ENCODE peak calls at places on chromosomes 5 and 9, in six cellular contexts. Y is activated CD4-positive, alpha-beta memory T cell treated with anti-CD3 and anti-CD28 coated beads, Interleukin-2, amount 10 ng/mL, durations not matched to agents 7 days and 5 days; E is iris pigment epithelial cell; D is DMS 273 treated with DMSO at 0.1 percent for 48 hours; H is activated effector memory CD4-positive, alpha-beta T cell treated with anti-CD3 and anti-CD28 coated beads, Interleukin-2, amount 50 U/mL, for 16 hours; V is HCEC 1CT. S is an unnamed sample.

GRCh38 chr9:89477811-89478583 is 19.9 kb downstream of the SEMA4D start:
- DNase-seq in Y (peak), E (peak), D (no peak), H (peak), V (no peak), S (peak)

GRCh38 chr5:172504736-172505402 is 50.5 kb upstream of the SH3PXD2B start:
- DNase-seq in Y (no peak), E (no peak), D (no peak), H (peak), V (no peak), S (no peak)

GRCh38 chr9:113807173-113808061 is 68.7 kb upstream of the ZNF618 start:
- DNase-seq in Y (peak), E (peak), D (peak), H (peak), V (peak), S (peak)

GRCh38 chr5:92019376-92019990 is 636.4 kb upstream of the ARRDC3 start:
- DNase-seq in Y (no peak), E (peak), D (no peak), H (no peak), V (peak), S (peak)

GRCh38 chr5:112552791-112553190 is 133.7 kb upstream of the EPB41L4A start:
- DNase-seq in Y (no peak), E (no peak), D (no peak), H (no peak), V (no peak), S (no peak)

GRCh38 chr5:14879985-14880589 is 8.5 kb upstream of the ANKH start:
- DNase-seq in Y (no peak), E (peak), D (no peak), H (no peak), V (peak), S (peak)

GRCh38 chr9:6525326-6526040 is 112.5 kb downstream of the UHRF2 start:
- DNase-seq in Y (no peak), E (peak), D (no peak), H (no peak), V (peak), S (peak)

GRCh38 chr5:122756263-122756911 is 18.5 kb upstream of the SNX2 start:
- DNase-seq in Y (no peak), E (peak), D (no peak), H (no peak), V (peak), S (peak)

GRCh38 chr5:1182633-1183423 is 18.6 kb upstream of the SLC6A19 start:
- DNase-seq in Y (no peak), E (no peak), D (no peak), H (no peak), V (no peak), S (no peak)

GRCh38 chr5:33241826-33242225 is 198.9 kb upstream of the TARS1 start:
- DNase-seq in Y (no peak), E (no peak), D (no peak), H (no peak), V (no peak), S (no peak)

GRCh38 chr9:114448706-114449105 is 56.6 kb downstream of the WHRN start:
- DNase-seq in Y (no peak), E (no peak), D (no peak), H (no peak), V (peak), S (peak)

GRCh38 chr9:125100822-125101221 is 42.5 kb downstream of the SCAI start:
- DNase-seq in Y (no peak), E (no peak), D (no peak), H (no peak), V (no peak), S (no peak)

GRCh38 chr9:7117676-7118561 is 360.1 kb downstream of the KDM4C start:
- DNase-seq in Y (no peak), E (peak), D (no peak), H (no peak), V (peak), S (peak)

GRCh38 chr5:124755565-124755964 is 9.1 kb upstream of the ZNF608 start:
- DNase-seq in Y (no peak), E (peak), D (no peak), H (no peak), V (peak), S (peak)

GRCh38 chr5:54383225-54383624 is 72.3 kb upstream of the HSPB3 start:
- DNase-seq in Y (no peak), E (peak), D (no peak), H (no peak), V (peak), S (peak)

GRCh38 chr5:137778772-137779564 is 24.8 kb upstream of the HNRNPA0 start:
- DNase-seq in Y (no peak), E (peak), D (no peak), H (no peak), V (peak), S (peak)

GRCh38 chr5:72154076-72154756 is 46.9 kb downstream of the MAP1B start:
- DNase-seq in Y (no peak), E (no peak), D (peak), H (no peak), V (no peak), S (no peak)

GRCh38 chr5:43007246-43007910 is 32.7 kb downstream of the ANXA2R start:
- DNase-seq in Y (peak), E (peak), D (peak), H (peak), V (peak), S (peak)

GRCh38 chr9:16210440-16210839 is 657.6 kb downstream of the CCDC171 start:
- DNase-seq in Y (no peak), E (no peak), D (no peak), H (no peak), V (no peak), S (no peak)

GRCh38 chr9:106019702-106020101 is 325.4 kb downstream of the TMEM38B start:
- DNase-seq in Y (no peak), E (no peak), D (no peak), H (no peak), V (no peak), S (no peak)

GRCh38 chr5:150082364-150082763 is 4.0 kb downstream of the CSF1R start:
- DNase-seq in Y (no peak), E (no peak), D (no peak), H (no peak), V (no peak), S (no peak)

GRCh38 chr9:13110766-13111400 is 168.6 kb downstream of the MPDZ start:
- DNase-seq in Y (no peak), E (peak), D (peak), H (no peak), V (no peak), S (peak)

GRCh38 chr5:163350083-163350482 is 87.3 kb upstream of the CCNG1 start:
- DNase-seq in Y (no peak), E (peak), D (no peak), H (no peak), V (no peak), S (peak)

GRCh38 chr5:173902334-173902733 is 14.2 kb downstream of the CPEB4 start:
- DNase-seq in Y (no peak), E (no peak), D (no peak), H (no peak), V (no peak), S (no peak)

GRCh38 chr9:115913666-115914065 is 239.9 kb upstream of the PAPPA start:
- DNase-seq in Y (no peak), E (peak), D (no peak), H (no peak), V (no peak), S (peak)

GRCh38 chr5:141003026-141003425 is 36.8 kb downstream of the PCDHAC2 start:
- DNase-seq in Y (no peak), E (no peak), D (no peak), H (no peak), V (no peak), S (no peak)

GRCh38 chr9:136848393-136849037 is 694 bp upstream of the PHPT1 start:
- DNase-seq in Y (peak), E (peak), D (no peak), H (peak), V (peak), S (peak)

GRCh38 chr5:145110826-145111225 is 724.3 kb downstream of the PRELID2 start:
- DNase-seq in Y (no peak), E (peak), D (no peak), H (no peak), V (no peak), S (peak)

GRCh38 chr5:72141440-72142271 is 34.4 kb downstream of the MAP1B start:
- DNase-seq in Y (no peak), E (peak), D (no peak), H (no peak), V (peak), S (peak)

GRCh38 chr5:36733183-36733582 is 126.8 kb downstream of the SLC1A3 start:
- DNase-seq in Y (no peak), E (no peak), D (no peak), H (no peak), V (no peak), S (no peak)

S was measured in choroid plexus epithelial cell.